ENCODE peak calls at places on chromosome 2, in eight cellular contexts. Q is HepG2, J is lung, K is sigmoid colon, S is hepatocyte, C is left ventricle myocardium inferior, M is endodermal cell, O is stomach. Z is an unnamed sample.

GRCh38 chr2:212626371-212626918 is 87.8 kb upstream of the ERBB4 start:
- DNase-seq in K (no peak), J (no peak), Q (no peak), M (no peak), O (no peak), C (no peak), S (no peak), Z (no peak)

GRCh38 chr2:156182132-156182531 is 150.4 kb downstream of the NR4A2 start:
- DNase-seq in S (peak; percentile 78), C (no peak), J (peak; percentile 47), K (no peak), O (peak; percentile 44), M (no peak), Q (peak; percentile 20), Z (peak; percentile 53)

GRCh38 chr2:224436634-224437033 is 34.7 kb upstream of the FAM124B start:
- DNase-seq in S (no peak), O (no peak), C (no peak), J (no peak), Q (no peak), K (no peak), M (no peak), Z (no peak)

GRCh38 chr2:62010632-62011276 is 105.3 kb downstream of the COMMD1 start:
- DNase-seq in M (no peak), S (no peak), J (no peak), O (no peak), K (no peak), C (no peak), Q (no peak), Z (no peak)

GRCh38 chr2:240149943-240150784 is 9.7 kb upstream of the OTOS start:
- DNase-seq in M (peak; percentile 92), S (peak; percentile 76), C (no peak), K (no peak), O (peak; percentile 32), J (no peak), Q (peak; percentile 40), Z (peak; percentile 42)

GRCh38 chr2:24972315-24972958 is 682 bp upstream of the DNAJC27 start:
- DNase-seq in Q (peak; percentile 30), K (peak; percentile 64), C (peak; percentile 37), S (peak; percentile 50), O (no peak), J (no peak), M (peak; percentile 71), Z (peak; percentile 56)

GRCh38 chr2:72607189-72607588 is 218.6 kb downstream of the EXOC6B start:
- DNase-seq in M (no peak), O (no peak), J (no peak), S (no peak), C (no peak), Q (no peak), K (no peak), Z (no peak)

GRCh38 chr2:31693882-31694281 is 113.1 kb upstream of the SRD5A2 start:
- DNase-seq in J (no peak), C (no peak), K (no peak), O (no peak), M (no peak), S (no peak), Q (no peak), Z (no peak)

GRCh38 chr2:17995594-17995993 is 117.1 kb downstream of the KCNS3 start:
- DNase-seq in M (no peak), K (no peak), S (no peak), J (no peak), C (no peak), O (no peak), Q (no peak), Z (no peak)
- TF ChIP-seq CTCF in M (no peak), K (no peak), S (no peak), J (no peak), C (no peak), O (no peak), Q (no peak), Z (no peak)

GRCh38 chr2:220590476-220590875 is 963.0 kb downstream of the SLC4A3 start:
- DNase-seq in Q (no peak), J (no peak), S (no peak), O (no peak), C (no peak), K (no peak), M (no peak), Z (no peak)
- H3K27ac ChIP-seq in Q (no peak overlapping the region), J (no peak overlapping the region), S (no peak overlapping the region), O (no peak overlapping the region), C (no peak overlapping the region), K (no peak overlapping the region), M (no peak overlapping the region), Z (no peak overlapping the region)

GRCh38 chr2:171347591-171348032 is 86.2 kb downstream of the METTL8 start:
- DNase-seq in Q (no peak), C (no peak), K (no peak), O (no peak), M (no peak), J (no peak), S (peak; percentile 9), Z (no peak)
- TF ChIP-seq CTCF in Q (no peak), C (no peak), K (no peak), O (no peak), M (no peak), J (no peak), S (no peak), Z (no peak)

GRCh38 chr2:108554530-108554929 is 20.3 kb downstream of the LIMS1 start:
- DNase-seq in Q (no peak), S (no peak), K (no peak), C (peak; percentile 72), O (no peak), M (no peak), J (no peak), Z (peak; percentile 51)

GRCh38 chr2:108548221-108549003 is 14.1 kb downstream of the LIMS1 start:
- DNase-seq in M (no peak), S (no peak), Q (no peak), K (no peak), O (no peak), J (no peak), C (no peak), Z (no peak)

GRCh38 chr2:108552566-108552965 is 18.3 kb downstream of the LIMS1 start:
- DNase-seq in J (no peak), S (no peak), C (no peak), M (no peak), Q (no peak), K (no peak), O (no peak), Z (no peak)

GRCh38 chr2:108555572-108555971 is 21.3 kb downstream of the LIMS1 start:
- DNase-seq in Q (no peak), S (no peak), K (no peak), O (no peak), J (no peak), M (no peak), C (no peak), Z (no peak)

GRCh38 chr2:108553181-108553919 is 19.1 kb downstream of the LIMS1 start:
- DNase-seq in J (no peak), O (no peak), C (no peak), Q (no peak), K (no peak), M (no peak), S (no peak), Z (no peak)
- H3K27ac ChIP-seq in J (peak overlapping the region; percentile 54), O (peak overlapping the region; percentile 64), C (peak overlapping the region; percentile 77), Q (no peak overlapping the region), K (peak overlapping the region; percentile 60), M (no peak overlapping the region), S (no peak overlapping the region), Z (peak overlapping the region; percentile 11)

Z was measured in body of pancreas.